ENCODE peak calls at places on chromosomes 3 and 15, in seven cellular contexts. D, R, K, W, B, L and X are unnamed samples. For H3K9me3 and H3K36me3, the result is how much of the 10 kb centered on the place peaks cover.

GRCh38 chr3:173938159-173938558 is 540.6 kb downstream of the NLGN1 start:
- DNase-seq in D (no peak), R (no peak), K (peak), W (no peak), B (no peak), L (no peak), X (no peak)

GRCh38 chr3:14338242-14338641 is 64.2 kb upstream of the SLC6A6 start:
- DNase-seq in D (no peak), R (no peak), K (no peak), W (no peak), B (no peak), L (no peak), X (no peak)

GRCh38 chr3:47394140-47394855 is 13.5 kb downstream of the PTPN23 start:
- DNase-seq in D (no peak), R (peak), K (no peak), W (peak), B (no peak), L (no peak), X (no peak)

GRCh38 chr15:55194246-55194645 is 2.5 kb downstream of the RSL24D1 start:
- DNase-seq in D (no peak), R (no peak), K (no peak), W (no peak), B (no peak), L (no peak), X (no peak)

GRCh38 chr3:52181543-52181942 is 16.4 kb upstream of the ALAS1 start:
- DNase-seq in D (no peak), R (peak), K (no peak), W (no peak), B (no peak), L (no peak), X (no peak)

GRCh38 chr3:55615039-55615693 is 128.1 kb upstream of the WNT5A start:
- DNase-seq in D (no peak), R (no peak), K (no peak), W (no peak), B (no peak), L (peak), X (no peak)

GRCh38 chr3:51937611-51938450 is 3.9 kb downstream of the RRP9 start:
- DNase-seq in D (no peak), R (no peak), K (no peak), W (peak), B (no peak), L (no peak), X (no peak)

GRCh38 chr3:126102530-126102951 is 18.6 kb upstream of the SLC41A3 start:
- DNase-seq in D (no peak), R (peak), K (no peak), W (no peak), B (no peak), L (no peak), X (no peak)

GRCh38 chr3:144369151-144369879 is 397.7 kb downstream of the DIPK2A start:
- DNase-seq in D (no peak), R (no peak), K (peak), W (no peak), B (no peak), L (no peak), X (no peak)

GRCh38 chr3:79531566-79532295 is 236.1 kb downstream of the ROBO1 start:
- DNase-seq in D (no peak), R (no peak), K (no peak), W (no peak), B (no peak), L (no peak), X (no peak)

GRCh38 chr15:64825431-64826294 is at the start of gene PIF1:
- DNase-seq in D (peak), R (peak), K (peak), W (peak), B (peak), L (peak), X (peak)
- H3K4me3 ChIP-seq in D (peak), R (peak), K (peak), W (peak), B (peak), L (peak), X (peak)

GRCh38 chr3:45441570-45442313 is 53.4 kb downstream of the LARS2 start:
- DNase-seq in D (no peak), R (no peak), K (peak), W (no peak), B (no peak), L (no peak), X (no peak)

GRCh38 chr3:45442679-45443214 is 54.4 kb downstream of the LARS2 start:
- DNase-seq in D (no peak), R (no peak), K (peak), W (no peak), B (no peak), L (no peak), X (no peak)

GRCh38 chr3:45440562-45440961 is 52.2 kb downstream of the LARS2 start:
- DNase-seq in D (no peak), R (no peak), K (no peak), W (no peak), B (no peak), L (no peak), X (no peak)

GRCh38 chr3:45446706-45447105 is 58.3 kb downstream of the LARS2 start:
- DNase-seq in D (no peak), R (no peak), K (no peak), W (no peak), B (no peak), L (no peak), X (no peak)

DNA sequence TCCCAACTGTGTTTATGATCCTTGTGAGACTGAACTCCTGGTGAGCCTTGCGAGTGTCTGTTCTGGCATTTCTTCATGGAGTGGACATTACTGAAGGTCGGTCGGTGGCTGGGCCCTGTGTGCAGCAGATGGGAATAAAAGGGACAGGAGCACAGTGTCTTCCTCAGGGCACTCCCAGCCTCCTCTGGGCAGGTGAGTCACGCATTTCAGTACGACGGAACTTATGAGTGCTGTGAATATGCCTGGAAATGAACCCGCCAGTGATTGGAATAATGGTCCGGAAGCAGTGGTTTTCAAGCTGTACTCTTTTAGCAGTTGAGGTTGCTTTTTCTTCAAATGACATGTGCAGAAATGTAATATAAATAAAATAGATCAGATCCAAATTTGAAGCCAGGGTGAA is 55.1 kb downstream of the LARS2 start:
- DNase-seq in D (no peak), R (no peak), K (no peak), W (no peak), B (no peak), L (no peak), X (no peak)
- H3K9me3 ChIP-seq in D (under half), R (under half), K (under half), W (under half), B (under half), L (under half), X (under half)

GRCh38 chr3:196813903-196814302 is 53.8 kb upstream of the SENP5 start:
- DNase-seq in D (no peak), R (no peak), K (no peak), W (no peak), B (no peak), L (no peak), X (no peak)

GRCh38 chr3:196810963-196811581 is 56.6 kb upstream of the SENP5 start:
- DNase-seq in D (no peak), R (no peak), K (no peak), W (no peak), B (no peak), L (no peak), X (no peak)

GRCh38 chr3:196812853-196813252 is 54.9 kb upstream of the SENP5 start:
- DNase-seq in D (no peak), R (no peak), K (no peak), W (no peak), B (no peak), L (no peak), X (no peak)
- H3K36me3 ChIP-seq in D (under half), R (under half), K (under half), W (under half), B (under half), L (half or more), X (half or more)

GRCh38 chr15:93438310-93438709 is 349.3 kb upstream of the RGMA start:
- DNase-seq in D (no peak), R (no peak), K (no peak), W (no peak), B (no peak), L (no peak), X (no peak)
- H3K4me3 ChIP-seq in D (no peak), R (no peak), K (no peak), W (no peak), B (no peak), L (no peak), X (no peak)

GRCh38 chr3:16130066-16130465 is 44.4 kb upstream of the GALNT15 start:
- DNase-seq in D (no peak), R (peak), K (no peak), W (no peak), B (no peak), L (no peak), X (no peak)
- H3K9me3 ChIP-seq in D (under half), R (under half), K (under half), W (under half), B (under half), L (under half), X (under half)

DNA sequence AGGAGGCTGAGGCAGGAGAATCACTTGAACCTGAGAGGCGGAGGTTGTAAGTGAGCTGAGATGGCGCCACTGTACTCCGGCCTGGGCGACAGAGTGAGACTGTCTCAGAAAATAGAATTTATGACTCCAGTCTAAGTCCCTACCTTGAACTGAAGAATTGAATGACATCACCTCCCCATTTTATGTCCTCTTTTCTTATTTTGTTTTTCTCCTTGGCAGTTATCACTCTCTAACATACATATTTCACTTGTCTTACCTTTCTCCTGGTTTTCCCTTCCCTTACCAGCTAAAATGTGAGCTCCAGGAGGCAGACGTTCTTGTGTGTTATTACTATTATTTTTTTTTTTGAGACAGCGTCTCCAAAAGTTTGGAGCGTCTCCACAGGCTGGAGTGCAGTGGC is 7.6 kb downstream of the TATDN2 start:
- DNase-seq in D (no peak), R (no peak), K (no peak), W (no peak), B (no peak), L (no peak), X (no peak)
- H3K36me3 ChIP-seq in D (under half), R (under half), K (under half), W (under half), B (under half), L (under half), X (half or more)

GRCh38 chr15:60408438-60409105 is 10.8 kb upstream of the ANXA2 start:
- DNase-seq in D (no peak), R (no peak), K (peak), W (no peak), B (no peak), L (no peak), X (no peak)
- H3K4me3 ChIP-seq in D (no peak), R (no peak), K (no peak), W (no peak), B (no peak), L (no peak), X (no peak)

DNA sequence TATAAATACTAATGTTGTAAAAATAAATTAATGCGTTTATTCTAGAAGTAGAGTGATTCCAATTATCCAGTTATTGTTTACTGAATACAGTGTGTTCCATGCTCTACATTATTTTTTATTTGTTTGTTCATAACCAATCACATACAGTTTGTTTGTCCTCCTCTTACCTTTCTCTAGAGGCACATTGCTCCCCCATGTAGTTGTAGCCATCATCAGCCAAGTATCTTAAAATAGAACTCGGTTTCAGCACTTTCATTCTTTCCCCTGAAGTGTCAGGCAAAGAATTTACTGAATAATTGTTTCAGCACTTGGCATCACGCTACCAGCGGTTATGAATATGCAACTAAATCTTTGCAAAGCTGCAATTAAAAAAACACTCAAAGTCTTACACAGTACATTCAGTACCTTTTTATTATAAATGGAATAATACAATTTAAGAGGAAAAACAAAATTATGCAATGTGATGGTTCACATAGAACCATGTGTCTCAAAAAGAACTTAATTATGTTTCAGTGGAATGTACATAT is 448.6 kb upstream of the ATP10A start:
- DNase-seq in D (no peak), R (no peak), K (no peak), W (no peak), B (no peak), L (no peak), X (no peak)
- H3K9me3 ChIP-seq in D (under half), R (under half), K (half or more), W (under half), B (under half), L (half or more), X (under half)